ENCODE peak calls at places on chromosomes 4 and X, in nine cellular contexts. One of them, this sample, is unnamed.

GRCh38 chr4:19945979-19946380 is 305.7 kb upstream of the SLIT2 start:
- DNase-seq in HEK293T: no peak
- DNase-seq in ELR: peak
- DNase-seq in WTC11: no peak
- DNase-seq in AG04450: peak
- DNase-seq in naive thymus-derived CD8-positive, alpha-beta T cell: no peak
- DNase-seq in SK-MEL-5: no peak
- DNase-seq in activated CD4-positive, alpha-beta T cell treated with anti-CD3 and anti-CD28 coated beads for 4 hours: no peak
- DNase-seq in non-pigmented ciliary epithelial cell: peak
- DNase-seq in this sample: no peak

GRCh38 chr4:78439328-78439727 is 112.2 kb upstream of the ANXA3 start:
- DNase-seq in ELR: peak
- DNase-seq in SK-MEL-5: no peak
- DNase-seq in AG04450: no peak
- DNase-seq in non-pigmented ciliary epithelial cell: no peak
- DNase-seq in naive thymus-derived CD8-positive, alpha-beta T cell: no peak
- DNase-seq in HEK293T: no peak
- DNase-seq in activated CD4-positive, alpha-beta T cell treated with anti-CD3 and anti-CD28 coated beads for 4 hours: no peak
- DNase-seq in WTC11: no peak
- DNase-seq in this sample: no peak

GRCh38 chrX:150569155-150569477 is 695 bp downstream of the MTM1 start:
- DNase-seq in WTC11: no peak
- DNase-seq in non-pigmented ciliary epithelial cell: no peak
- DNase-seq in activated CD4-positive, alpha-beta T cell treated with anti-CD3 and anti-CD28 coated beads for 4 hours: peak
- DNase-seq in SK-MEL-5: no peak
- DNase-seq in naive thymus-derived CD8-positive, alpha-beta T cell: peak
- DNase-seq in AG04450: no peak
- DNase-seq in HEK293T: no peak
- DNase-seq in ELR: no peak
- DNase-seq in this sample: peak

GRCh38 chr4:106369456-106370060 is 980 bp upstream of the GIMD1 start:
- DNase-seq in HEK293T: peak
- DNase-seq in activated CD4-positive, alpha-beta T cell treated with anti-CD3 and anti-CD28 coated beads for 4 hours: no peak
- DNase-seq in non-pigmented ciliary epithelial cell: peak
- DNase-seq in SK-MEL-5: peak
- DNase-seq in ELR: peak
- DNase-seq in AG04450: peak
- DNase-seq in WTC11: peak
- DNase-seq in naive thymus-derived CD8-positive, alpha-beta T cell: peak
- DNase-seq in this sample: peak

GRCh38 chr4:6616087-6616995 is 24.1 kb upstream of the MRFAP1 start:
- DNase-seq in SK-MEL-5: no peak
- DNase-seq in activated CD4-positive, alpha-beta T cell treated with anti-CD3 and anti-CD28 coated beads for 4 hours: no peak
- DNase-seq in WTC11: no peak
- DNase-seq in AG04450: no peak
- DNase-seq in naive thymus-derived CD8-positive, alpha-beta T cell: no peak
- DNase-seq in non-pigmented ciliary epithelial cell: no peak
- DNase-seq in ELR: no peak
- DNase-seq in HEK293T: no peak
- DNase-seq in this sample: no peak

GRCh38 chr4:108345862-108346530 is 177.3 kb upstream of the LEF1 start:
- DNase-seq in non-pigmented ciliary epithelial cell: peak
- DNase-seq in naive thymus-derived CD8-positive, alpha-beta T cell: no peak
- DNase-seq in activated CD4-positive, alpha-beta T cell treated with anti-CD3 and anti-CD28 coated beads for 4 hours: no peak
- DNase-seq in AG04450: no peak
- DNase-seq in WTC11: no peak
- DNase-seq in SK-MEL-5: peak
- DNase-seq in ELR: peak
- DNase-seq in HEK293T: no peak
- DNase-seq in this sample: no peak

GRCh38 chr4:113145519-113146291 is 96.3 kb downstream of the ANK2 start:
- DNase-seq in ELR: no peak
- DNase-seq in non-pigmented ciliary epithelial cell: no peak
- DNase-seq in activated CD4-positive, alpha-beta T cell treated with anti-CD3 and anti-CD28 coated beads for 4 hours: no peak
- DNase-seq in SK-MEL-5: peak
- DNase-seq in naive thymus-derived CD8-positive, alpha-beta T cell: no peak
- DNase-seq in WTC11: peak
- DNase-seq in HEK293T: no peak
- DNase-seq in AG04450: no peak
- DNase-seq in this sample: peak

GRCh38 chr4:3375688-3376087 is 66.1 kb upstream of the HGFAC start:
- DNase-seq in SK-MEL-5: no peak
- DNase-seq in AG04450: peak
- DNase-seq in WTC11: no peak
- DNase-seq in naive thymus-derived CD8-positive, alpha-beta T cell: no peak
- DNase-seq in non-pigmented ciliary epithelial cell: no peak
- DNase-seq in activated CD4-positive, alpha-beta T cell treated with anti-CD3 and anti-CD28 coated beads for 4 hours: no peak
- DNase-seq in HEK293T: no peak
- DNase-seq in ELR: peak
- DNase-seq in this sample: no peak

GRCh38 chr4:86935833-86936721 is 1.3 kb downstream of the AFF1 start:
- DNase-seq in non-pigmented ciliary epithelial cell: no peak
- DNase-seq in WTC11: peak
- DNase-seq in ELR: peak
- DNase-seq in HEK293T: peak
- DNase-seq in activated CD4-positive, alpha-beta T cell treated with anti-CD3 and anti-CD28 coated beads for 4 hours: peak
- DNase-seq in AG04450: no peak
- DNase-seq in naive thymus-derived CD8-positive, alpha-beta T cell: peak
- DNase-seq in SK-MEL-5: peak
- DNase-seq in this sample: peak

GRCh38 chr4:98794565-98795205 is 134.2 kb downstream of the EIF4E start:
- DNase-seq in SK-MEL-5: no peak
- DNase-seq in WTC11: no peak
- DNase-seq in naive thymus-derived CD8-positive, alpha-beta T cell: no peak
- DNase-seq in HEK293T: no peak
- DNase-seq in ELR: peak
- DNase-seq in activated CD4-positive, alpha-beta T cell treated with anti-CD3 and anti-CD28 coated beads for 4 hours: peak
- DNase-seq in AG04450: peak
- DNase-seq in non-pigmented ciliary epithelial cell: peak
- DNase-seq in this sample: no peak

GRCh38 chr4:168059251-168059650 is 33.1 kb upstream of the ANXA10 start:
- DNase-seq in naive thymus-derived CD8-positive, alpha-beta T cell: no peak
- DNase-seq in activated CD4-positive, alpha-beta T cell treated with anti-CD3 and anti-CD28 coated beads for 4 hours: no peak
- DNase-seq in AG04450: peak
- DNase-seq in ELR: peak
- DNase-seq in SK-MEL-5: no peak
- DNase-seq in WTC11: no peak
- DNase-seq in HEK293T: no peak
- DNase-seq in non-pigmented ciliary epithelial cell: peak
- DNase-seq in this sample: no peak

GRCh38 chr4:102772738-102773340 is 12.1 kb upstream of the MANBA start:
- DNase-seq in AG04450: no peak
- DNase-seq in ELR: no peak
- DNase-seq in activated CD4-positive, alpha-beta T cell treated with anti-CD3 and anti-CD28 coated beads for 4 hours: no peak
- DNase-seq in HEK293T: no peak
- DNase-seq in naive thymus-derived CD8-positive, alpha-beta T cell: no peak
- DNase-seq in non-pigmented ciliary epithelial cell: no peak
- DNase-seq in WTC11: no peak
- DNase-seq in SK-MEL-5: no peak
- DNase-seq in this sample: no peak

GRCh38 chr4:167602157-167602556 is 367.9 kb upstream of the SPOCK3 start:
- DNase-seq in HEK293T: no peak
- DNase-seq in AG04450: no peak
- DNase-seq in WTC11: no peak
- DNase-seq in non-pigmented ciliary epithelial cell: no peak
- DNase-seq in naive thymus-derived CD8-positive, alpha-beta T cell: no peak
- DNase-seq in activated CD4-positive, alpha-beta T cell treated with anti-CD3 and anti-CD28 coated beads for 4 hours: no peak
- DNase-seq in ELR: no peak
- DNase-seq in SK-MEL-5: no peak
- DNase-seq in this sample: no peak

GRCh38 chrX:129934952-129935351 is 29.0 kb downstream of the UTP14A start:
- DNase-seq in activated CD4-positive, alpha-beta T cell treated with anti-CD3 and anti-CD28 coated beads for 4 hours: no peak
- DNase-seq in ELR: no peak
- DNase-seq in HEK293T: no peak
- DNase-seq in AG04450: no peak
- DNase-seq in naive thymus-derived CD8-positive, alpha-beta T cell: no peak
- DNase-seq in WTC11: no peak
- DNase-seq in non-pigmented ciliary epithelial cell: no peak
- DNase-seq in SK-MEL-5: no peak
- DNase-seq in this sample: no peak

GRCh38 chrX:49172280-49172780 is 632 bp downstream of the PLP2 start:
- DNase-seq in SK-MEL-5: no peak
- DNase-seq in ELR: peak
- DNase-seq in non-pigmented ciliary epithelial cell: no peak
- DNase-seq in WTC11: no peak
- DNase-seq in naive thymus-derived CD8-positive, alpha-beta T cell: peak
- DNase-seq in HEK293T: no peak
- DNase-seq in AG04450: no peak
- DNase-seq in activated CD4-positive, alpha-beta T cell treated with anti-CD3 and anti-CD28 coated beads for 4 hours: peak
- DNase-seq in this sample: peak

GRCh38 chr4:103098331-103098730 is 1.3 kb downstream of the BDH2 start:
- DNase-seq in HEK293T: no peak
- DNase-seq in activated CD4-positive, alpha-beta T cell treated with anti-CD3 and anti-CD28 coated beads for 4 hours: no peak
- DNase-seq in ELR: no peak
- DNase-seq in non-pigmented ciliary epithelial cell: no peak
- DNase-seq in naive thymus-derived CD8-positive, alpha-beta T cell: no peak
- DNase-seq in AG04450: no peak
- DNase-seq in SK-MEL-5: no peak
- DNase-seq in WTC11: no peak
- DNase-seq in this sample: no peak

GRCh38 chr4:128393111-128393704 is 105.6 kb upstream of the PGRMC2 start:
- DNase-seq in naive thymus-derived CD8-positive, alpha-beta T cell: no peak
- DNase-seq in non-pigmented ciliary epithelial cell: no peak
- DNase-seq in AG04450: no peak
- DNase-seq in HEK293T: peak
- DNase-seq in SK-MEL-5: no peak
- DNase-seq in WTC11: no peak
- DNase-seq in activated CD4-positive, alpha-beta T cell treated with anti-CD3 and anti-CD28 coated beads for 4 hours: no peak
- DNase-seq in ELR: no peak
- DNase-seq in this sample: peak

This sample was measured in NCI-H2227 treated with DMSO at 0.1 percent for 48 hours.